ENCODE peak calls at places on chromosomes 7 and 10, in eight cellular contexts. One of them, this sample, is unnamed.

GRCh38 chr10:114686013-114686412 is 27.9 kb upstream of the ABLIM1 start:
- DNase-seq in mammary epithelial cell: peak; percentile 56
- DNase-seq in heart right ventricle: no peak
- DNase-seq in fibroblast of lung: no peak
- DNase-seq in psoas muscle: no peak
- DNase-seq in HL-60: no peak
- DNase-seq in right lobe of liver: no peak
- DNase-seq in H7: no peak
- DNase-seq in this sample: no peak

GRCh38 chr10:93437000-93437945 is 44.9 kb downstream of the MYOF start:
- DNase-seq in heart right ventricle: peak; percentile 61
- DNase-seq in psoas muscle: peak; percentile 84
- DNase-seq in fibroblast of lung: peak; percentile 99
- DNase-seq in right lobe of liver: peak; percentile 31
- DNase-seq in H7: peak; percentile 41
- DNase-seq in mammary epithelial cell: peak; percentile 97
- DNase-seq in HL-60: no peak
- DNase-seq in this sample: peak; percentile 97

GRCh38 chr7:36023025-36023424 is 130.0 kb upstream of the EEPD1 start:
- DNase-seq in H7: no peak
- DNase-seq in mammary epithelial cell: no peak
- DNase-seq in heart right ventricle: no peak
- DNase-seq in right lobe of liver: no peak
- DNase-seq in HL-60: peak; percentile 24
- DNase-seq in fibroblast of lung: no peak
- DNase-seq in psoas muscle: no peak
- DNase-seq in this sample: no peak

GRCh38 chr7:82411732-82412131 is 31.8 kb downstream of the CACNA2D1 start:
- DNase-seq in psoas muscle: no peak
- DNase-seq in HL-60: no peak
- DNase-seq in heart right ventricle: no peak
- DNase-seq in mammary epithelial cell: no peak
- DNase-seq in fibroblast of lung: no peak
- DNase-seq in right lobe of liver: no peak
- DNase-seq in H7: no peak
- DNase-seq in this sample: no peak

GRCh38 chr7:12583181-12583580 is 12.7 kb downstream of the SCIN start:
- DNase-seq in psoas muscle: no peak
- DNase-seq in mammary epithelial cell: no peak
- DNase-seq in H7: no peak
- DNase-seq in HL-60: no peak
- DNase-seq in heart right ventricle: no peak
- DNase-seq in fibroblast of lung: no peak
- DNase-seq in right lobe of liver: no peak
- DNase-seq in this sample: no peak

GRCh38 chr10:122206471-122207065 is 64.5 kb upstream of the BTBD16 start:
- DNase-seq in H7: no peak
- DNase-seq in psoas muscle: no peak
- DNase-seq in heart right ventricle: no peak
- DNase-seq in HL-60: no peak
- DNase-seq in right lobe of liver: no peak
- DNase-seq in fibroblast of lung: peak; percentile 21
- DNase-seq in mammary epithelial cell: peak; percentile 9
- DNase-seq in this sample: no peak

GRCh38 chr10:60731134-60731883 is 47.0 kb upstream of the CDK1 start:
- DNase-seq in HL-60: no peak
- DNase-seq in heart right ventricle: no peak
- DNase-seq in psoas muscle: no peak
- DNase-seq in fibroblast of lung: peak; percentile 10
- DNase-seq in mammary epithelial cell: peak; percentile 11
- DNase-seq in H7: peak; percentile 22
- DNase-seq in right lobe of liver: no peak
- DNase-seq in this sample: no peak

GRCh38 chr10:122515588-122516231 is 44.8 kb upstream of the DMBT1 start:
- DNase-seq in right lobe of liver: no peak
- DNase-seq in H7: no peak
- DNase-seq in HL-60: no peak
- DNase-seq in psoas muscle: peak; percentile 65
- DNase-seq in fibroblast of lung: no peak
- DNase-seq in mammary epithelial cell: peak; percentile 91
- DNase-seq in heart right ventricle: peak; percentile 27
- DNase-seq in this sample: no peak

GRCh38 chr10:15092855-15093408 is 4.2 kb upstream of the RPP38 start:
- DNase-seq in right lobe of liver: no peak
- DNase-seq in HL-60: no peak
- DNase-seq in H7: no peak
- DNase-seq in mammary epithelial cell: no peak
- DNase-seq in fibroblast of lung: no peak
- DNase-seq in heart right ventricle: no peak
- DNase-seq in psoas muscle: no peak
- DNase-seq in this sample: no peak

GRCh38 chr7:155798673-155799439 is 13.4 kb downstream of the SHH start:
- DNase-seq in mammary epithelial cell: no peak
- DNase-seq in psoas muscle: no peak
- DNase-seq in fibroblast of lung: no peak
- DNase-seq in H7: no peak
- DNase-seq in right lobe of liver: peak; percentile 8
- DNase-seq in heart right ventricle: no peak
- DNase-seq in HL-60: peak; percentile 35
- DNase-seq in this sample: no peak

GRCh38 chr7:149883452-149883861 is 9.7 kb downstream of the ATP6V0E2 start:
- DNase-seq in fibroblast of lung: peak; percentile 45
- DNase-seq in heart right ventricle: peak; percentile 55
- DNase-seq in psoas muscle: peak; percentile 72
- DNase-seq in mammary epithelial cell: peak; percentile 26
- DNase-seq in H7: peak; percentile 85
- DNase-seq in right lobe of liver: peak; percentile 75
- DNase-seq in HL-60: peak; percentile 50
- DNase-seq in this sample: no peak

GRCh38 chr10:131865223-131865917 is 35.4 kb upstream of the PPP2R2D start:
- DNase-seq in HL-60: no peak
- DNase-seq in H7: no peak
- DNase-seq in mammary epithelial cell: no peak
- DNase-seq in fibroblast of lung: no peak
- DNase-seq in right lobe of liver: no peak
- DNase-seq in psoas muscle: no peak
- DNase-seq in heart right ventricle: no peak
- DNase-seq in this sample: no peak

GRCh38 chr10:99536400-99537254 is 3.9 kb downstream of the NKX2-3 start:
- DNase-seq in psoas muscle: no peak
- DNase-seq in fibroblast of lung: no peak
- DNase-seq in HL-60: peak; percentile 44
- DNase-seq in H7: peak; percentile 82
- DNase-seq in right lobe of liver: no peak
- DNase-seq in mammary epithelial cell: no peak
- DNase-seq in heart right ventricle: no peak
- DNase-seq in this sample: no peak

GRCh38 chr10:89575037-89575436 is 39.6 kb upstream of the SLC16A12 start:
- DNase-seq in right lobe of liver: no peak
- DNase-seq in mammary epithelial cell: no peak
- DNase-seq in H7: no peak
- DNase-seq in heart right ventricle: no peak
- DNase-seq in fibroblast of lung: no peak
- DNase-seq in psoas muscle: no peak
- DNase-seq in HL-60: no peak
- DNase-seq in this sample: no peak

GRCh38 chr7:93562106-93562505 is 12.4 kb downstream of the CALCR start:
- DNase-seq in H7: no peak
- DNase-seq in mammary epithelial cell: peak; percentile 4
- DNase-seq in right lobe of liver: no peak
- DNase-seq in psoas muscle: no peak
- DNase-seq in HL-60: no peak
- DNase-seq in fibroblast of lung: no peak
- DNase-seq in heart right ventricle: no peak
- DNase-seq in this sample: no peak

DNA sequence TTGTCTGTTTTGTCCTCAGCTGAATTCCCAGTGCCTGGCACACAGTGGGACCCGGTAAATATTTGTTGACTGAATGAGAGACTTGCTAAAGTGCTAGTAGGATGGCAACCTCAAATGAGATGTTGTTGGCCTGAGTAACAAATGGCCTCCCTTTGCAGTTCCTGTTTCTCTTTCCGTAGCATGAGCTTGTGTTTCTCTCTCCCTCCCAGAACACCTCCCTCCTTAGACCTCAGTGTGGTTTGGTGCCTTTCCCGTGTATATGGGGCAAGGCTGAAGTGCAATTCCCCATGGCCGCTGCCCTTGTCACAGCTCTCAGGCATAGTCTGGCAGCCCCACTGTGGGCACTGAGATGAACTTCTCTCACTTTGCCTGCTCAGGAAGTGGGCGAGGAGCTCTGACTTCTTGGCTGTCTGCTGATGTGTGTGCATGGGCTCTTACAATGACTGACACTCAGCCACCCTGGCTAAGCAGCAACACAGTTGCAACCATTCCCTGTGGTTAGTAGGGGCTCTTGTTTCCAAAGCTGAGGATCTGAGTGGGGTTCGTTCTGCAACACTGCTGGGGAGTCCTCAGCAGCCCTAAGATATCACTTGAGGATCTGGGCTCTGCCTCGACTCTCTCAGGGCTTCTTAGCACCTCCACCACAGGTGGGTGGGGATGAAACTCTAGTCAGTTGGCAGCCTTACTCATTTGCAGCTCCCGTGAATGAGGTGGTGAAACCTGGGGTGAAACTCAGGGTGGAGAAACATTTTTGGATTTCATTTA is 136.1 kb downstream of the ICA1 start:
- DNase-seq in heart right ventricle: no peak
- DNase-seq in H7: no peak
- DNase-seq in HL-60: peak; percentile 85
- DNase-seq in right lobe of liver: peak; percentile 28
- DNase-seq in mammary epithelial cell: peak; percentile 26
- DNase-seq in psoas muscle: no peak
- DNase-seq in fibroblast of lung: no peak
- DNase-seq in this sample: no peak
- H3K4me3 ChIP-seq in heart right ventricle: no peak overlapping the region
- H3K4me3 ChIP-seq in H7: no peak overlapping the region
- H3K4me3 ChIP-seq in HL-60: no peak overlapping the region
- H3K4me3 ChIP-seq in right lobe of liver: no peak overlapping the region
- H3K4me3 ChIP-seq in mammary epithelial cell: no peak overlapping the region
- H3K4me3 ChIP-seq in psoas muscle: no peak overlapping the region
- H3K4me3 ChIP-seq in fibroblast of lung: no peak overlapping the region
- H3K4me3 ChIP-seq in this sample: no peak overlapping the region

GRCh38 chr10:23095404-23095965 is at the start of gene MSRB2:
- DNase-seq in heart right ventricle: peak; percentile 93
- DNase-seq in fibroblast of lung: peak; percentile 97
- DNase-seq in mammary epithelial cell: peak; percentile 88
- DNase-seq in HL-60: peak; percentile 72
- DNase-seq in H7: peak; percentile 95
- DNase-seq in psoas muscle: peak; percentile 97
- DNase-seq in right lobe of liver: peak; percentile 95
- DNase-seq in this sample: peak; percentile 79

GRCh38 chr10:23096814-23097549 is 1.6 kb downstream of the MSRB2 start:
- DNase-seq in mammary epithelial cell: peak; percentile 37
- DNase-seq in heart right ventricle: no peak
- DNase-seq in H7: no peak
- DNase-seq in fibroblast of lung: peak; percentile 98
- DNase-seq in HL-60: no peak
- DNase-seq in right lobe of liver: no peak
- DNase-seq in psoas muscle: no peak
- DNase-seq in this sample: peak; percentile 82

GRCh38 chr10:23099079-23099478 is 3.7 kb downstream of the MSRB2 start:
- DNase-seq in fibroblast of lung: no peak
- DNase-seq in right lobe of liver: no peak
- DNase-seq in HL-60: no peak
- DNase-seq in H7: no peak
- DNase-seq in mammary epithelial cell: no peak
- DNase-seq in psoas muscle: no peak
- DNase-seq in heart right ventricle: no peak
- DNase-seq in this sample: no peak

GRCh38 chr10:23095966-23096813 is 811 bp downstream of the MSRB2 start:
- DNase-seq in HL-60: peak; percentile 51
- DNase-seq in heart right ventricle: peak; percentile 46
- DNase-seq in mammary epithelial cell: peak; percentile 54
- DNase-seq in fibroblast of lung: peak; percentile 75
- DNase-seq in psoas muscle: peak; percentile 68
- DNase-seq in H7: no peak
- DNase-seq in right lobe of liver: peak; percentile 51
- DNase-seq in this sample: peak; percentile 17

DNA sequence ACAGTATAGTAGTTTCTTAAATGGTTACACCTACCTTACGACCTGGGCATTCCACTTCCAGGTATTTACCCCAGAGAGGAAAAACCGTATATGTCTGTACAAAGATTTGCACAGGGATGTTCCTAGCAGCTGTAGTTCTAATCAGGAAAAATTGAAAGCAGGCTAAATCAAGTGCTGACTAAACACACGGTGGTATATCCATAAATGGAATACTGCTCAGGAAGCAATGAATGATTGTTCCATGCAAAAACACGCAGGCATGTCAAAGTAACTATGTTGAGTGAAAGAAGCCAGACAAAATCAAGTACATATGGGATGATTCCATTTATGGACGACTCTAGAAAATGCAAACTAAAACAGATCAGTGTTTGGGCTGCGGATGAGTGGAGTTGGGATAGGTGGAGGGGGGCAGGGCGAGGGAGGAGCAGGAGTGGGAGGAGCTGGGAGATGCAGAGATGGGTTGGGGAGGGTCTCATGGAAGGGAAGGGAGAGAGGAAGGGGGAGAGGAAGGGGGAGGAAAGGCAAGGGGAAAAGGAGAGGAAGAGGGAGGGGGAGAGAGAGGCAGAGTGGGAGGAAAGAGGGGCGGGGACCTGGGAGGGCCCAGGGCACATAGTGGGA is 484 bp upstream of the MSRB2 start:
- DNase-seq in psoas muscle: no peak
- DNase-seq in HL-60: no peak
- DNase-seq in H7: no peak
- DNase-seq in heart right ventricle: no peak
- DNase-seq in right lobe of liver: no peak
- DNase-seq in mammary epithelial cell: no peak
- DNase-seq in fibroblast of lung: no peak
- DNase-seq in this sample: no peak
- H3K4me3 ChIP-seq in psoas muscle: peak overlapping the region; percentile 86
- H3K4me3 ChIP-seq in HL-60: no peak overlapping the region
- H3K4me3 ChIP-seq in H7: no peak overlapping the region
- H3K4me3 ChIP-seq in heart right ventricle: peak overlapping the region; percentile 81
- H3K4me3 ChIP-seq in right lobe of liver: no peak overlapping the region
- H3K4me3 ChIP-seq in mammary epithelial cell: peak overlapping the region; percentile 62
- H3K4me3 ChIP-seq in fibroblast of lung: peak overlapping the region; percentile 46
- H3K4me3 ChIP-seq in this sample: peak overlapping the region; percentile 68

GRCh38 chr10:34811968-34812514 is 3.1 kb downstream of the PARD3 start:
- DNase-seq in fibroblast of lung: peak; percentile 36
- DNase-seq in HL-60: no peak
- DNase-seq in mammary epithelial cell: no peak
- DNase-seq in heart right ventricle: no peak
- DNase-seq in H7: no peak
- DNase-seq in right lobe of liver: no peak
- DNase-seq in psoas muscle: no peak
- DNase-seq in this sample: no peak
- H3K4me3 ChIP-seq in fibroblast of lung: no peak overlapping the region
- H3K4me3 ChIP-seq in HL-60: no peak overlapping the region
- H3K4me3 ChIP-seq in mammary epithelial cell: no peak overlapping the region
- H3K4me3 ChIP-seq in heart right ventricle: no peak overlapping the region
- H3K4me3 ChIP-seq in H7: no peak overlapping the region
- H3K4me3 ChIP-seq in right lobe of liver: no peak overlapping the region
- H3K4me3 ChIP-seq in psoas muscle: no peak overlapping the region
- H3K4me3 ChIP-seq in this sample: no peak overlapping the region

DNA sequence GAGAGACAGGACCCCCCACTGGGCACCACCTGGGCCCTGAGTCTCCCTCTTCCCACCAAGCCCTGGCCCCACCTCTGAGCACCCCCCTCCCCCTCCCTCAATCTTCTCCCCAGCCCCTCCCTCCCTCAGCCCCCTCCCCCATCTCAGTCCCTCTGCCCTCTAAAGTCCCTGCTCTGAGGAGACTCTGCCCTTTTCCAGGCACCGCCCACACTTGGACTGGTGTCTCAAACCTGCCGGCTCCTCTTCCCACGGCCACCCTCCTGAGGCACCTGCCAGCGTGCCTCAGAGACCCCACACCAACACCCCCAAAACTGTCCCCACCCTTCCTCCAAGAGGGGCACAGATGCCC is 34.7 kb upstream of the HSPB1 start:
- DNase-seq in right lobe of liver: no peak
- DNase-seq in mammary epithelial cell: no peak
- DNase-seq in heart right ventricle: no peak
- DNase-seq in psoas muscle: no peak
- DNase-seq in HL-60: no peak
- DNase-seq in H7: peak; percentile 60
- DNase-seq in fibroblast of lung: no peak
- DNase-seq in this sample: no peak
- H3K4me3 ChIP-seq in right lobe of liver: no peak overlapping the region
- H3K4me3 ChIP-seq in mammary epithelial cell: no peak overlapping the region
- H3K4me3 ChIP-seq in heart right ventricle: no peak overlapping the region
- H3K4me3 ChIP-seq in psoas muscle: no peak overlapping the region
- H3K4me3 ChIP-seq in HL-60: no peak overlapping the region
- H3K4me3 ChIP-seq in H7: peak overlapping the region; percentile 56
- H3K4me3 ChIP-seq in fibroblast of lung: no peak overlapping the region
- H3K4me3 ChIP-seq in this sample: no peak overlapping the region